ENCODE peak calls at places on chromosomes 13 and 19, in five cellular contexts. One of them, this sample, is unnamed.
A peak's percentile ranks its signal among the peaks of the same experiment; 100 is the strongest.

GRCh38 chr13:73223372-73223781 is 164.6 kb downstream of the KLF5 start:
- DNase-seq in NB4: peak; percentile 20
- DNase-seq in pancreas: no peak
- DNase-seq in AG04449: no peak
- DNase-seq in left lung: no peak
- DNase-seq in this sample: no peak

GRCh38 chr13:109451726-109452125 is 334.7 kb downstream of the IRS2 start:
- DNase-seq in left lung: no peak
- DNase-seq in AG04449: no peak
- DNase-seq in NB4: no peak
- DNase-seq in pancreas: no peak
- DNase-seq in this sample: no peak

GRCh38 chr13:110492299-110493160 is 69.0 kb downstream of the RAB20 start:
- DNase-seq in AG04449: no peak
- DNase-seq in left lung: no peak
- DNase-seq in NB4: no peak
- DNase-seq in pancreas: no peak
- DNase-seq in this sample: no peak

GRCh38 chr13:106477303-106477702 is 58.2 kb downstream of the EFNB2 start:
- DNase-seq in AG04449: no peak
- DNase-seq in left lung: no peak
- DNase-seq in pancreas: no peak
- DNase-seq in NB4: no peak
- DNase-seq in this sample: no peak

GRCh38 chr13:70809588-70809987 is 701.3 kb upstream of the KLHL1 start:
- DNase-seq in pancreas: no peak
- DNase-seq in AG04449: no peak
- DNase-seq in NB4: no peak
- DNase-seq in left lung: no peak
- DNase-seq in this sample: no peak

GRCh38 chr19:12723383-12723642 is 419 bp downstream of the TNPO2 start:
- DNase-seq in NB4: peak; percentile 40
- DNase-seq in pancreas: no peak
- DNase-seq in AG04449: no peak
- DNase-seq in left lung: no peak
- DNase-seq in this sample: no peak

GRCh38 chr13:98272549-98272948 is 95.5 kb upstream of the RNF113B start:
- DNase-seq in AG04449: no peak
- DNase-seq in left lung: no peak
- DNase-seq in NB4: no peak
- DNase-seq in pancreas: no peak
- DNase-seq in this sample: no peak

GRCh38 chr19:46713781-46714522 is 3.0 kb downstream of the PRKD2 start:
- DNase-seq in pancreas: peak; percentile 97
- DNase-seq in left lung: peak; percentile 92
- DNase-seq in AG04449: no peak
- DNase-seq in NB4: no peak
- DNase-seq in this sample: peak; percentile 47

GRCh38 chr13:29758591-29759114 is 91.8 kb downstream of the UBL3 start:
- DNase-seq in pancreas: peak; percentile 44
- DNase-seq in AG04449: no peak
- DNase-seq in NB4: peak; percentile 97
- DNase-seq in left lung: peak; percentile 85
- DNase-seq in this sample: peak; percentile 97

GRCh38 chr13:113666951-113667701 is at the start of gene GRK1:
- DNase-seq in pancreas: no peak
- DNase-seq in AG04449: no peak
- DNase-seq in left lung: peak; percentile 78
- DNase-seq in NB4: no peak
- DNase-seq in this sample: peak; percentile 37

GRCh38 chr19:39502640-39503417 is 4.1 kb downstream of the DLL3 start:
- DNase-seq in pancreas: no peak
- DNase-seq in AG04449: no peak
- DNase-seq in left lung: peak; percentile 92
- DNase-seq in NB4: peak; percentile 73
- DNase-seq in this sample: peak; percentile 61

GRCh38 chr13:24251525-24251924 is 57.9 kb upstream of the C1QTNF9 start:
- DNase-seq in NB4: no peak
- DNase-seq in AG04449: no peak
- DNase-seq in left lung: no peak
- DNase-seq in pancreas: no peak
- DNase-seq in this sample: no peak

GRCh38 chr13:62799038-62799535 is 1383.4 kb upstream of the PCDH20 start:
- DNase-seq in left lung: peak; percentile 37
- DNase-seq in NB4: no peak
- DNase-seq in pancreas: no peak
- DNase-seq in AG04449: no peak
- DNase-seq in this sample: no peak

GRCh38 chr13:40439928-40440327 is 226.5 kb downstream of the FOXO1 start:
- DNase-seq in pancreas: no peak
- DNase-seq in NB4: no peak
- DNase-seq in AG04449: no peak
- DNase-seq in left lung: no peak
- DNase-seq in this sample: no peak

GRCh38 chr19:37954421-37954874 is 47.4 kb downstream of the SIPA1L3 start:
- DNase-seq in NB4: no peak
- DNase-seq in pancreas: no peak
- DNase-seq in AG04449: no peak
- DNase-seq in left lung: no peak
- DNase-seq in this sample: no peak

GRCh38 chr19:34224996-34225658 is 29.2 kb upstream of the GARRE1 start:
- DNase-seq in left lung: no peak
- DNase-seq in AG04449: no peak
- DNase-seq in NB4: peak; percentile 11
- DNase-seq in pancreas: no peak
- DNase-seq in this sample: no peak

GRCh38 chr19:888615-889385 is 4.2 kb downstream of the MED16 start:
- DNase-seq in left lung: no peak
- DNase-seq in NB4: no peak
- DNase-seq in pancreas: no peak
- DNase-seq in AG04449: no peak
- DNase-seq in this sample: no peak

GRCh38 chr13:55517312-55517711 is 1623.4 kb upstream of the PRR20A start:
- DNase-seq in left lung: no peak
- DNase-seq in pancreas: no peak
- DNase-seq in NB4: peak; percentile 18
- DNase-seq in AG04449: no peak
- DNase-seq in this sample: no peak

GRCh38 chr19:2550431-2551171 is 74.7 kb downstream of the GADD45B start:
- DNase-seq in NB4: no peak
- DNase-seq in AG04449: no peak
- DNase-seq in left lung: peak; percentile 74
- DNase-seq in pancreas: no peak
- DNase-seq in this sample: no peak

GRCh38 chr19:17236831-17237543 is 8.7 kb downstream of the NR2F6 start:
- DNase-seq in AG04449: no peak
- DNase-seq in pancreas: no peak
- DNase-seq in NB4: no peak
- DNase-seq in left lung: no peak
- DNase-seq in this sample: no peak

GRCh38 chr19:11813801-11814706 is at the start of gene ZNF440:
- DNase-seq in NB4: peak; percentile 95
- DNase-seq in left lung: peak; percentile 98
- DNase-seq in AG04449: peak; percentile 66
- DNase-seq in pancreas: peak; percentile 96
- DNase-seq in this sample: peak; percentile 87

GRCh38 chr13:112757759-112758086 is 67.9 kb downstream of the ATP11A start:
- DNase-seq in pancreas: no peak
- DNase-seq in AG04449: no peak
- DNase-seq in NB4: no peak
- DNase-seq in left lung: no peak
- DNase-seq in this sample: no peak

GRCh38 chr19:14147797-14148605 is 11.6 kb upstream of the ASF1B start:
- DNase-seq in AG04449: no peak
- DNase-seq in NB4: peak; percentile 46
- DNase-seq in pancreas: peak; percentile 52
- DNase-seq in left lung: peak; percentile 88
- DNase-seq in this sample: peak; percentile 69

GRCh38 chr13:41019578-41020347 is 647 bp upstream of the ELF1 start:
- DNase-seq in left lung: no peak
- DNase-seq in AG04449: no peak
- DNase-seq in pancreas: no peak
- DNase-seq in NB4: no peak
- DNase-seq in this sample: no peak

GRCh38 chr13:108190897-108191296 is 24.4 kb downstream of the LIG4 start:
- DNase-seq in AG04449: no peak
- DNase-seq in pancreas: no peak
- DNase-seq in left lung: no peak
- DNase-seq in NB4: no peak
- DNase-seq in this sample: no peak

GRCh38 chr13:36778083-36778671 is 40.8 kb upstream of the RFXAP start:
- DNase-seq in left lung: no peak
- DNase-seq in AG04449: peak; percentile 29
- DNase-seq in pancreas: no peak
- DNase-seq in NB4: no peak
- DNase-seq in this sample: no peak

GRCh38 chr19:29467824-29468401 is 57.9 kb upstream of the VSTM2B start:
- DNase-seq in left lung: no peak
- DNase-seq in NB4: peak; percentile 31
- DNase-seq in AG04449: no peak
- DNase-seq in pancreas: no peak
- DNase-seq in this sample: no peak
- TF ChIP-seq CTCF in left lung: no peak
- TF ChIP-seq CTCF in NB4: peak; percentile 36
- TF ChIP-seq CTCF in AG04449: peak; percentile 14
- TF ChIP-seq CTCF in pancreas: no peak
- TF ChIP-seq CTCF in this sample: no peak

DNA sequence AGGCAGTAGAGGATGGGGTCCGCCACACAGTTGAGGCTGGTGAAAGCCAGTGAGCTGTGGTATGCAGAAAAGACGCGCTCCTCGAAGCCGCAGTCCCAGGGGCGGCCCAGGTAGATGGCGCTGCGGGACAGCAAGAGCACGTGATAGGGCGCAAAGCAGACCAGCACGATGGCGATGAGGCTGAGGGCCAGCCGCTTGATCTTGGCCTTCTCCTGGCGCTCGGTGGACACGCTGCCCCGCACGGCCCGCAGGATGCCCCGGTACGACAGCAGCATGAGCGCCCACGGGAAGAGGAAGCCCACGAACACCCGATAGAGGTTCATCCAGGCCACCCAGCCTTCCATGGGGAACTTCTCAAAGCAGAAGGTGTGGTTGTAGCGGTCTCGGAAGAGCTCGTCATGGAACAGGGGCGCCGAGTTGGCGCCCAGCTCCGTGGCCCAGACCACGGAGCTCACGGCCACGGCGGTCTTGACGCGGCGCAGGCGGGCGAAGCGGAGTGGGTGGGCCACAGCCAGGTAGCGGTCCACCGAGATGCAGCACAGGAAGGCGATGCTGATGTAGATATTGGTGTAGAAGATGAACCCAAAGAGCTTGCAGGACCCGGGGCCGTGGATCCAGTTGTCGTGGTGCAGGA is 6.5 kb upstream of the OPA3 start:
- DNase-seq in left lung: peak; percentile 87
- DNase-seq in AG04449: no peak
- DNase-seq in pancreas: peak; percentile 49
- DNase-seq in NB4: peak; percentile 66
- DNase-seq in this sample: no peak
- TF ChIP-seq CTCF in left lung: peak; percentile 19
- TF ChIP-seq CTCF in AG04449: peak; percentile 56
- TF ChIP-seq CTCF in pancreas: no peak
- TF ChIP-seq CTCF in NB4: peak; percentile 31
- TF ChIP-seq CTCF in this sample: peak; percentile 46

GRCh38 chr13:23159205-23159586 is 21.6 kb upstream of the SGCG start:
- DNase-seq in AG04449: no peak
- DNase-seq in left lung: no peak
- DNase-seq in NB4: peak; percentile 50
- DNase-seq in pancreas: no peak
- DNase-seq in this sample: no peak
- TF ChIP-seq CTCF in AG04449: peak; percentile 46
- TF ChIP-seq CTCF in left lung: peak; percentile 50
- TF ChIP-seq CTCF in NB4: peak; percentile 88
- TF ChIP-seq CTCF in pancreas: no peak
- TF ChIP-seq CTCF in this sample: peak; percentile 71

GRCh38 chr13:80035096-80035495 is 305.8 kb downstream of the SPRY2 start:
- DNase-seq in left lung: no peak
- DNase-seq in NB4: no peak
- DNase-seq in AG04449: no peak
- DNase-seq in pancreas: no peak
- DNase-seq in this sample: no peak

GRCh38 chr13:80029170-80029569 is 311.8 kb downstream of the SPRY2 start:
- DNase-seq in pancreas: peak; percentile 24
- DNase-seq in AG04449: no peak
- DNase-seq in NB4: no peak
- DNase-seq in left lung: no peak
- DNase-seq in this sample: no peak

GRCh38 chr13:80033286-80033685 is 307.6 kb downstream of the SPRY2 start:
- DNase-seq in left lung: no peak
- DNase-seq in AG04449: no peak
- DNase-seq in pancreas: no peak
- DNase-seq in NB4: no peak
- DNase-seq in this sample: no peak

GRCh38 chr13:80030491-80030890 is 310.4 kb downstream of the SPRY2 start:
- DNase-seq in NB4: peak; percentile 70
- DNase-seq in pancreas: no peak
- DNase-seq in AG04449: no peak
- DNase-seq in left lung: no peak
- DNase-seq in this sample: no peak
- TF ChIP-seq CTCF in NB4: peak; percentile 33
- TF ChIP-seq CTCF in pancreas: no peak
- TF ChIP-seq CTCF in AG04449: peak; percentile 7
- TF ChIP-seq CTCF in left lung: peak; percentile 20
- TF ChIP-seq CTCF in this sample: peak; percentile 65

DNA sequence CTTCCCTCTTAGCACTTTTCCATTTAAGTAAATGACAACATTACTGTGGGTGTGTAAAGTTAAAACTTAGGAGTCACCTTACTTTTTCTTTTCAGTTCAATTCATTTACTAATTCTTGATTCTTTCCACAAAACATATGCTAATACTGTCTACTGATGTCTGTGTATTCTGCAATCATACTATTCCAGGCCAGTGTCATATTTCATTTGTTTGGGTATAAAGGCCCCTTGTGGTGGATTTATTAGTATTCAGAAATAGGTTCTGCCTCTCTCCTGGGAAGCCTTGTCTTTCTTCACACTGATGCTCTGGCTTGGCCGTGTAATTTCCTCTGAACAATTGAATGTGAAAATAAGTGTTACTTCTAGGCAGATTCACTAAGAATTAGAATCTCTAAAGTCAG is 621.9 kb upstream of the SPRY2 start:
- DNase-seq in NB4: no peak
- DNase-seq in left lung: no peak
- DNase-seq in AG04449: no peak
- DNase-seq in pancreas: no peak
- DNase-seq in this sample: no peak
- TF ChIP-seq CTCF in NB4: no peak
- TF ChIP-seq CTCF in left lung: no peak
- TF ChIP-seq CTCF in AG04449: no peak
- TF ChIP-seq CTCF in pancreas: no peak
- TF ChIP-seq CTCF in this sample: no peak

GRCh38 chr13:93172109-93172508 is 54.5 kb upstream of the GPC6 start:
- DNase-seq in NB4: no peak
- DNase-seq in AG04449: no peak
- DNase-seq in left lung: no peak
- DNase-seq in pancreas: no peak
- DNase-seq in this sample: no peak
- TF ChIP-seq CTCF in NB4: peak; percentile 35
- TF ChIP-seq CTCF in AG04449: no peak
- TF ChIP-seq CTCF in left lung: no peak
- TF ChIP-seq CTCF in pancreas: no peak
- TF ChIP-seq CTCF in this sample: no peak

This sample was measured in CD14-positive monocyte.